ENCODE peak calls at places on chromosomes 5 and 9, in nine cellular contexts. One of them, this sample, is unnamed.
A peak's percentile ranks its signal among the peaks of the same experiment; 100 is the strongest.

GRCh38 chr5:61332891-61333350 is 863 bp downstream of the ZSWIM6 start:
- DNase-seq in GM23338: peak; percentile 30
- DNase-seq in endothelial cell of umbilical vein: peak; percentile 43
- DNase-seq in keratinocyte: no peak
- DNase-seq in HCT116: no peak
- DNase-seq in fibroblast of lung: peak; percentile 64
- DNase-seq in hepatocyte: peak; percentile 79
- DNase-seq in neural progenitor cell: peak; percentile 55
- DNase-seq in PC-9: peak; percentile 25
- DNase-seq in this sample: peak; percentile 38

GRCh38 chr5:101943784-101944183 is 352.3 kb downstream of the SLCO4C1 start:
- DNase-seq in hepatocyte: no peak
- DNase-seq in HCT116: no peak
- DNase-seq in GM23338: no peak
- DNase-seq in neural progenitor cell: no peak
- DNase-seq in PC-9: no peak
- DNase-seq in endothelial cell of umbilical vein: peak; percentile 1
- DNase-seq in fibroblast of lung: no peak
- DNase-seq in keratinocyte: no peak
- DNase-seq in this sample: peak; percentile 41

GRCh38 chr5:54720346-54720745 is 202.8 kb downstream of the SNX18 start:
- DNase-seq in keratinocyte: no peak
- DNase-seq in neural progenitor cell: no peak
- DNase-seq in hepatocyte: no peak
- DNase-seq in fibroblast of lung: no peak
- DNase-seq in HCT116: no peak
- DNase-seq in endothelial cell of umbilical vein: no peak
- DNase-seq in GM23338: no peak
- DNase-seq in PC-9: no peak
- DNase-seq in this sample: no peak

GRCh38 chr5:159951387-159951786 is 35.1 kb downstream of the ADRA1B start:
- DNase-seq in endothelial cell of umbilical vein: no peak
- DNase-seq in GM23338: peak; percentile 79
- DNase-seq in neural progenitor cell: peak; percentile 70
- DNase-seq in keratinocyte: no peak
- DNase-seq in hepatocyte: no peak
- DNase-seq in PC-9: no peak
- DNase-seq in HCT116: peak; percentile 22
- DNase-seq in fibroblast of lung: no peak
- DNase-seq in this sample: peak; percentile 24

GRCh38 chr9:102499468-102499867 is 495.7 kb upstream of the CYLC2 start:
- DNase-seq in HCT116: no peak
- DNase-seq in endothelial cell of umbilical vein: no peak
- DNase-seq in PC-9: no peak
- DNase-seq in hepatocyte: no peak
- DNase-seq in GM23338: no peak
- DNase-seq in keratinocyte: no peak
- DNase-seq in fibroblast of lung: no peak
- DNase-seq in neural progenitor cell: no peak
- DNase-seq in this sample: no peak

GRCh38 chr9:107868166-107868565 is 378.6 kb upstream of the KLF4 start:
- DNase-seq in HCT116: no peak
- DNase-seq in keratinocyte: no peak
- DNase-seq in PC-9: no peak
- DNase-seq in hepatocyte: no peak
- DNase-seq in neural progenitor cell: no peak
- DNase-seq in GM23338: no peak
- DNase-seq in endothelial cell of umbilical vein: no peak
- DNase-seq in fibroblast of lung: no peak
- DNase-seq in this sample: no peak

GRCh38 chr9:130834371-130835311 is at the start of gene ABL1:
- DNase-seq in fibroblast of lung: peak; percentile 86
- DNase-seq in GM23338: peak; percentile 66
- DNase-seq in endothelial cell of umbilical vein: peak; percentile 88
- DNase-seq in HCT116: peak; percentile 49
- DNase-seq in neural progenitor cell: peak; percentile 82
- DNase-seq in hepatocyte: peak; percentile 85
- DNase-seq in keratinocyte: peak; percentile 61
- DNase-seq in PC-9: peak; percentile 73
- DNase-seq in this sample: peak; percentile 85

GRCh38 chr9:86034863-86035734 is 64.3 kb downstream of the GOLM1 start:
- DNase-seq in HCT116: peak; percentile 29
- DNase-seq in hepatocyte: peak; percentile 49
- DNase-seq in endothelial cell of umbilical vein: peak; percentile 44
- DNase-seq in GM23338: peak; percentile 83
- DNase-seq in keratinocyte: no peak
- DNase-seq in fibroblast of lung: peak; percentile 57
- DNase-seq in PC-9: peak; percentile 51
- DNase-seq in neural progenitor cell: peak; percentile 69
- DNase-seq in this sample: peak; percentile 71

GRCh38 chr5:75051217-75051751 is 1.1 kb downstream of the GCNT4 start:
- DNase-seq in GM23338: peak; percentile 19
- DNase-seq in fibroblast of lung: no peak
- DNase-seq in PC-9: peak; percentile 15
- DNase-seq in neural progenitor cell: no peak
- DNase-seq in hepatocyte: peak; percentile 74
- DNase-seq in HCT116: no peak
- DNase-seq in endothelial cell of umbilical vein: no peak
- DNase-seq in keratinocyte: no peak
- DNase-seq in this sample: no peak

GRCh38 chr5:1911773-1912235 is 29.1 kb upstream of the IRX4 start:
- DNase-seq in neural progenitor cell: no peak
- DNase-seq in GM23338: no peak
- DNase-seq in PC-9: no peak
- DNase-seq in HCT116: no peak
- DNase-seq in keratinocyte: no peak
- DNase-seq in endothelial cell of umbilical vein: no peak
- DNase-seq in fibroblast of lung: no peak
- DNase-seq in hepatocyte: no peak
- DNase-seq in this sample: no peak

GRCh38 chr9:122261469-122261881 is 3.2 kb downstream of the RBM18 start:
- DNase-seq in fibroblast of lung: peak; percentile 71
- DNase-seq in hepatocyte: peak; percentile 88
- DNase-seq in endothelial cell of umbilical vein: peak; percentile 31
- DNase-seq in neural progenitor cell: no peak
- DNase-seq in PC-9: peak; percentile 37
- DNase-seq in HCT116: no peak
- DNase-seq in keratinocyte: no peak
- DNase-seq in GM23338: no peak
- DNase-seq in this sample: peak; percentile 64

GRCh38 chr5:111748304-111748763 is 8.7 kb downstream of the NREP start:
- DNase-seq in hepatocyte: no peak
- DNase-seq in endothelial cell of umbilical vein: peak; percentile 95
- DNase-seq in PC-9: no peak
- DNase-seq in neural progenitor cell: no peak
- DNase-seq in GM23338: no peak
- DNase-seq in HCT116: peak; percentile 16
- DNase-seq in fibroblast of lung: peak; percentile 72
- DNase-seq in keratinocyte: no peak
- DNase-seq in this sample: no peak

GRCh38 chr5:96177303-96177869 is 215.7 kb upstream of the ELL2 start:
- DNase-seq in endothelial cell of umbilical vein: no peak
- DNase-seq in hepatocyte: peak; percentile 56
- DNase-seq in HCT116: peak; percentile 12
- DNase-seq in PC-9: peak; percentile 41
- DNase-seq in keratinocyte: peak; percentile 93
- DNase-seq in neural progenitor cell: no peak
- DNase-seq in fibroblast of lung: peak; percentile 87
- DNase-seq in GM23338: no peak
- DNase-seq in this sample: no peak

GRCh38 chr5:132996307-132996706 is 30.0 kb downstream of the ZCCHC10 start:
- DNase-seq in endothelial cell of umbilical vein: no peak
- DNase-seq in PC-9: no peak
- DNase-seq in GM23338: no peak
- DNase-seq in keratinocyte: no peak
- DNase-seq in HCT116: no peak
- DNase-seq in hepatocyte: no peak
- DNase-seq in neural progenitor cell: no peak
- DNase-seq in fibroblast of lung: no peak
- DNase-seq in this sample: no peak

GRCh38 chr9:13213337-13213736 is 66.2 kb downstream of the MPDZ start:
- DNase-seq in GM23338: peak; percentile 14
- DNase-seq in fibroblast of lung: peak; percentile 60
- DNase-seq in hepatocyte: no peak
- DNase-seq in keratinocyte: no peak
- DNase-seq in neural progenitor cell: no peak
- DNase-seq in PC-9: no peak
- DNase-seq in HCT116: no peak
- DNase-seq in endothelial cell of umbilical vein: peak; percentile 44
- DNase-seq in this sample: peak; percentile 44

GRCh38 chr5:116068028-116068632 is 16.7 kb upstream of the COMMD10 start:
- DNase-seq in neural progenitor cell: peak; percentile 68
- DNase-seq in HCT116: peak; percentile 78
- DNase-seq in hepatocyte: peak; percentile 82
- DNase-seq in keratinocyte: no peak
- DNase-seq in GM23338: peak; percentile 79
- DNase-seq in fibroblast of lung: peak; percentile 82
- DNase-seq in endothelial cell of umbilical vein: peak; percentile 61
- DNase-seq in PC-9: peak; percentile 11
- DNase-seq in this sample: peak; percentile 55

GRCh38 chr5:32953694-32954093 is 242.6 kb downstream of the NPR3 start:
- DNase-seq in endothelial cell of umbilical vein: no peak
- DNase-seq in neural progenitor cell: no peak
- DNase-seq in HCT116: no peak
- DNase-seq in GM23338: no peak
- DNase-seq in keratinocyte: no peak
- DNase-seq in hepatocyte: no peak
- DNase-seq in PC-9: no peak
- DNase-seq in fibroblast of lung: no peak
- DNase-seq in this sample: no peak

GRCh38 chr9:115213777-115214428 is 95.9 kb upstream of the TNC start:
- DNase-seq in PC-9: peak; percentile 39
- DNase-seq in hepatocyte: peak; percentile 69
- DNase-seq in endothelial cell of umbilical vein: no peak
- DNase-seq in GM23338: no peak
- DNase-seq in keratinocyte: peak; percentile 44
- DNase-seq in HCT116: no peak
- DNase-seq in neural progenitor cell: no peak
- DNase-seq in fibroblast of lung: peak; percentile 72
- DNase-seq in this sample: peak; percentile 58

GRCh38 chr5:172091956-172092732 is 85.7 kb upstream of the FBXW11 start:
- DNase-seq in neural progenitor cell: no peak
- DNase-seq in endothelial cell of umbilical vein: no peak
- DNase-seq in keratinocyte: no peak
- DNase-seq in fibroblast of lung: no peak
- DNase-seq in GM23338: no peak
- DNase-seq in PC-9: no peak
- DNase-seq in hepatocyte: no peak
- DNase-seq in HCT116: no peak
- DNase-seq in this sample: no peak

GRCh38 chr5:89313044-89313443 is 430.1 kb upstream of the MEF2C start:
- DNase-seq in endothelial cell of umbilical vein: peak; percentile 6
- DNase-seq in hepatocyte: no peak
- DNase-seq in HCT116: peak; percentile 71
- DNase-seq in PC-9: no peak
- DNase-seq in fibroblast of lung: peak; percentile 37
- DNase-seq in GM23338: no peak
- DNase-seq in neural progenitor cell: no peak
- DNase-seq in keratinocyte: peak; percentile 45
- DNase-seq in this sample: no peak

GRCh38 chr9:68704804-68705635 is at the start of gene PIP5K1B:
- DNase-seq in keratinocyte: no peak
- DNase-seq in neural progenitor cell: peak; percentile 90
- DNase-seq in endothelial cell of umbilical vein: peak; percentile 32
- DNase-seq in GM23338: peak; percentile 82
- DNase-seq in PC-9: peak; percentile 48
- DNase-seq in fibroblast of lung: peak; percentile 39
- DNase-seq in HCT116: no peak
- DNase-seq in hepatocyte: peak; percentile 89
- DNase-seq in this sample: peak; percentile 60
- TF ChIP-seq EZH2 in keratinocyte: no peak
- TF ChIP-seq EZH2 in neural progenitor cell: no peak
- TF ChIP-seq EZH2 in endothelial cell of umbilical vein: no peak
- TF ChIP-seq EZH2 in GM23338: no peak
- TF ChIP-seq EZH2 in PC-9: no peak
- TF ChIP-seq EZH2 in fibroblast of lung: no peak
- TF ChIP-seq EZH2 in HCT116: no peak
- TF ChIP-seq EZH2 in hepatocyte: no peak
- TF ChIP-seq EZH2 in this sample: peak; percentile 85

GRCh38 chr5:165999693-166000092 is 2291.8 kb upstream of the WWC1 start:
- DNase-seq in HCT116: no peak
- DNase-seq in GM23338: no peak
- DNase-seq in neural progenitor cell: no peak
- DNase-seq in keratinocyte: no peak
- DNase-seq in hepatocyte: no peak
- DNase-seq in endothelial cell of umbilical vein: no peak
- DNase-seq in PC-9: no peak
- DNase-seq in fibroblast of lung: no peak
- DNase-seq in this sample: no peak

GRCh38 chr5:165996484-165996883 is 2295.0 kb upstream of the WWC1 start:
- DNase-seq in keratinocyte: no peak
- DNase-seq in neural progenitor cell: peak; percentile 12
- DNase-seq in PC-9: no peak
- DNase-seq in fibroblast of lung: no peak
- DNase-seq in endothelial cell of umbilical vein: no peak
- DNase-seq in HCT116: no peak
- DNase-seq in GM23338: peak; percentile 14
- DNase-seq in hepatocyte: no peak
- DNase-seq in this sample: no peak
- H3K4me3 ChIP-seq in keratinocyte: no peak overlapping the region
- H3K4me3 ChIP-seq in neural progenitor cell: no peak overlapping the region
- H3K4me3 ChIP-seq in PC-9: no peak overlapping the region
- H3K4me3 ChIP-seq in fibroblast of lung: no peak overlapping the region
- H3K4me3 ChIP-seq in endothelial cell of umbilical vein: no peak overlapping the region
- H3K4me3 ChIP-seq in HCT116: no peak overlapping the region
- H3K4me3 ChIP-seq in GM23338: no peak overlapping the region
- H3K4me3 ChIP-seq in hepatocyte: no peak overlapping the region
- H3K4me3 ChIP-seq in this sample: no peak overlapping the region

GRCh38 chr9:134040176-134040565 is 14.9 kb downstream of the BRD3OS start:
- DNase-seq in fibroblast of lung: no peak
- DNase-seq in endothelial cell of umbilical vein: no peak
- DNase-seq in hepatocyte: no peak
- DNase-seq in neural progenitor cell: no peak
- DNase-seq in HCT116: no peak
- DNase-seq in keratinocyte: no peak
- DNase-seq in PC-9: no peak
- DNase-seq in GM23338: no peak
- DNase-seq in this sample: no peak
- TF ChIP-seq CTCF in fibroblast of lung: no peak
- TF ChIP-seq CTCF in endothelial cell of umbilical vein: no peak
- TF ChIP-seq CTCF in hepatocyte: no peak
- TF ChIP-seq CTCF in neural progenitor cell: no peak
- TF ChIP-seq CTCF in HCT116: no peak
- TF ChIP-seq CTCF in keratinocyte: no peak
- TF ChIP-seq CTCF in PC-9: no peak
- TF ChIP-seq CTCF in GM23338: no peak
- TF ChIP-seq CTCF in this sample: no peak

DNA sequence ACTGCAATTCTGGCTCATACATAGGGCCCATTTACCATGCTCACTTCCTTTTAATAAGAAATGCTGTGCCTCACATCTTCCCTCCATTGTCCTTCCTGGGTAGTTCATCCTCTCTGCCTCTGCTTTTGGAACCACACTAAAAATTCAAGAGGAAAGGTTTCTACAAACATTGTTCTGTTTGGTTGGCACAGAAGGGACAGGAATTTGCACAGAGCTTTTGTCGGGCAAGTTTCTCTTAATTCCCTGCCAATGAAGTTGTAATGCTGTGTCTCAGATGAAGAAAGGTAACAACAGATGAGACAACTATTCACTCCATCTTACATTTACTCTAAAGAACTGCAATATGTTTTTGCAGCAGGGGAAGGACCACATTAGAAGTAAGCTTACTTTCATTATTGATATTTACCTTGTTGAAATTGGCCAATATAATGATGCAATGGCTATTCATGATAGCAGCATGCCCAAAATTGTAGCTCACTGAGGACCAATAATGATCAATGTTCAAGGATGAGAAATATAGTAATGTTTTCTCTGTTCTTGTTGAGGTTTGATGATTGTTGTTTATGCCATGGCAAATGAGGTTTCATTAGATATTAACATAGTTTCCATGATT is 82.5 kb upstream of the HMHB1 start:
- DNase-seq in fibroblast of lung: no peak
- DNase-seq in GM23338: no peak
- DNase-seq in PC-9: no peak
- DNase-seq in endothelial cell of umbilical vein: no peak
- DNase-seq in hepatocyte: no peak
- DNase-seq in neural progenitor cell: no peak
- DNase-seq in keratinocyte: no peak
- DNase-seq in HCT116: no peak
- DNase-seq in this sample: no peak
- TF ChIP-seq EZH2 in fibroblast of lung: no peak
- TF ChIP-seq EZH2 in GM23338: no peak
- TF ChIP-seq EZH2 in PC-9: no peak
- TF ChIP-seq EZH2 in endothelial cell of umbilical vein: no peak
- TF ChIP-seq EZH2 in hepatocyte: no peak
- TF ChIP-seq EZH2 in neural progenitor cell: no peak
- TF ChIP-seq EZH2 in keratinocyte: no peak
- TF ChIP-seq EZH2 in HCT116: no peak
- TF ChIP-seq EZH2 in this sample: no peak